ENCODE peak calls at places on chromosomes 3 and 15, in seven cellular contexts. P is T-helper 1 cell, S is foreskin keratinocyte, O is pancreas, X is sigmoid colon, E is SJSA1, B is EL. F is an unnamed sample.

GRCh38 chr3:189419022-189419421 is 212.2 kb upstream of the TP63 start:
- DNase-seq in P (no peak), S (no peak), O (no peak), X (no peak), E (no peak), B (no peak), F (no peak)

GRCh38 chr15:99141943-99142342 is 37.1 kb downstream of the SYNM start:
- DNase-seq in P (no peak), S (no peak), O (no peak), X (no peak), E (no peak), B (no peak), F (no peak)

GRCh38 chr3:184289426-184289938 is 9.6 kb upstream of the PSMD2 start:
- DNase-seq in P (peak; percentile 34), S (peak; percentile 26), O (peak; percentile 71), X (no peak), E (peak; percentile 30), B (peak; percentile 65), F (peak; percentile 68)

GRCh38 chr3:180280601-180281000 is 243.9 kb upstream of the PEX5L start:
- DNase-seq in P (no peak), S (no peak), O (no peak), X (no peak), E (no peak), B (peak; percentile 34), F (no peak)

GRCh38 chr15:40344631-40345120 is 3.9 kb upstream of the CCDC9B start:
- DNase-seq in P (peak; percentile 49), S (no peak), O (peak; percentile 74), X (peak; percentile 83), E (peak; percentile 69), B (peak; percentile 73), F (peak; percentile 80)

GRCh38 chr3:51434110-51434509 is 43.0 kb downstream of the RBM15B start:
- DNase-seq in P (no peak), S (no peak), O (no peak), X (no peak), E (no peak), B (no peak), F (no peak)

GRCh38 chr3:76324101-76324500 is 538.8 kb upstream of the ZNF717 start:
- DNase-seq in P (no peak), S (no peak), O (no peak), X (no peak), E (no peak), B (no peak), F (no peak)

GRCh38 chr3:8981296-8981695 is 18.0 kb upstream of the RAD18 start:
- DNase-seq in P (no peak), S (no peak), O (no peak), X (no peak), E (no peak), B (no peak), F (no peak)

GRCh38 chr3:32399030-32399620 is 7.5 kb downstream of the CMTM7 start:
- DNase-seq in P (no peak), S (no peak), O (no peak), X (no peak), E (peak; percentile 49), B (peak; percentile 59), F (no peak)

GRCh38 chr15:44193651-44194396 is 1.2 kb downstream of the FRMD5 start:
- DNase-seq in P (no peak), S (no peak), O (no peak), X (no peak), E (no peak), B (peak; percentile 34), F (no peak)

GRCh38 chr3:59660852-59661624 is 611.2 kb upstream of the CFAP20DC start:
- DNase-seq in P (no peak), S (no peak), O (no peak), X (no peak), E (no peak), B (no peak), F (no peak)

GRCh38 chr3:100709840-100710235 is 544 bp downstream of the TFG start:
- DNase-seq in P (peak; percentile 14), S (no peak), O (peak; percentile 78), X (peak; percentile 72), E (peak; percentile 31), B (peak; percentile 41), F (peak; percentile 71)

GRCh38 chr15:75918135-75918534 is 14.5 kb downstream of the FBXO22 start:
- DNase-seq in P (no peak), S (no peak), O (no peak), X (no peak), E (no peak), B (no peak), F (no peak)

GRCh38 chr3:50978991-50979667 is 304.4 kb downstream of the DOCK3 start:
- DNase-seq in P (no peak), S (no peak), O (no peak), X (no peak), E (no peak), B (no peak), F (no peak)

GRCh38 chr15:50685976-50686467 is 575 bp downstream of the TRPM7 start:
- DNase-seq in P (peak; percentile 72), S (peak; percentile 46), O (peak; percentile 86), X (peak; percentile 84), E (no peak), B (peak; percentile 47), F (peak; percentile 83)

GRCh38 chr3:11539677-11540076 is 104.0 kb downstream of the VGLL4 start:
- DNase-seq in P (no peak), S (no peak), O (no peak), X (peak; percentile 59), E (no peak), B (no peak), F (peak; percentile 57)

GRCh38 chr15:72358532-72359180 is 17.2 kb downstream of the HEXA start:
- DNase-seq in P (no peak), S (peak; percentile 56), O (no peak), X (peak; percentile 74), E (peak; percentile 22), B (peak; percentile 91), F (peak; percentile 80)

GRCh38 chr3:11591401-11592266 is 52.1 kb downstream of the VGLL4 start:
- DNase-seq in P (no peak), S (peak; percentile 56), O (no peak), X (peak; percentile 85), E (peak; percentile 62), B (peak; percentile 72), F (no peak)

GRCh38 chr3:147297756-147298155 is 108.6 kb downstream of the ZIC4 start:
- DNase-seq in P (no peak), S (no peak), O (no peak), X (no peak), E (no peak), B (no peak), F (no peak)

GRCh38 chr15:67794832-67795574 is 30.3 kb upstream of the SKOR1 start:
- DNase-seq in P (no peak), S (no peak), O (no peak), X (no peak), E (no peak), B (no peak), F (no peak)

GRCh38 chr3:155325263-155325835 is 31.9 kb upstream of the STRIT1 start:
- DNase-seq in P (no peak), S (no peak), O (no peak), X (no peak), E (no peak), B (no peak), F (no peak)

GRCh38 chr3:121592856-121593702 is at the start of gene FBXO40:
- DNase-seq in P (no peak), S (peak; percentile 11), O (no peak), X (no peak), E (no peak), B (no peak), F (no peak)

GRCh38 chr15:91289324-91289723 is 189.3 kb downstream of the SV2B start:
- DNase-seq in P (no peak), S (no peak), O (no peak), X (no peak), E (no peak), B (no peak), F (no peak)

GRCh38 chr15:63420333-63420741 is 38.7 kb upstream of the CA12 start:
- DNase-seq in P (no peak), S (no peak), O (no peak), X (no peak), E (no peak), B (peak; percentile 40), F (no peak)

GRCh38 chr3:160564949-160565441 is 376 bp downstream of the KPNA4 start:
- DNase-seq in P (peak; percentile 44), S (peak; percentile 40), O (peak; percentile 86), X (peak; percentile 83), E (no peak), B (peak; percentile 57), F (peak; percentile 89)

GRCh38 chr3:40312661-40313226 is 3.2 kb downstream of the EIF1B start:
- DNase-seq in P (no peak), S (no peak), O (no peak), X (no peak), E (no peak), B (peak; percentile 41), F (no peak)

GRCh38 chr3:53134631-53135232 is 4.5 kb upstream of the RFT1 start:
- DNase-seq in P (peak; percentile 33), S (no peak), O (peak; percentile 96), X (peak; percentile 76), E (peak; percentile 24), B (peak; percentile 70), F (peak; percentile 93)

GRCh38 chr3:8760091-8760490 is 9.3 kb downstream of the OXTR start:
- DNase-seq in P (no peak), S (no peak), O (no peak), X (no peak), E (no peak), B (no peak), F (no peak)

GRCh38 chr3:101807884-101808283 is 28.9 kb downstream of the NXPE3 start:
- DNase-seq in P (no peak), S (no peak), O (no peak), X (no peak), E (no peak), B (no peak), F (no peak)

GRCh38 chr3:124885466-124886167 is 1.5 kb downstream of the ITGB5 start:
- DNase-seq in P (no peak), S (no peak), O (no peak), X (peak; percentile 63), E (peak; percentile 49), B (peak; percentile 43), F (no peak)

GRCh38 chr3:140628606-140629005 is 49.3 kb upstream of the TRIM42 start:
- DNase-seq in P (no peak), S (no peak), O (no peak), X (no peak), E (no peak), B (no peak), F (no peak)

GRCh38 chr15:48507416-48508065 is 138.0 kb downstream of the FBN1 start:
- DNase-seq in P (no peak), S (peak; percentile 22), O (no peak), X (no peak), E (peak; percentile 53), B (peak; percentile 59), F (no peak)

GRCh38 chr15:96306321-96306720 is 24.2 kb upstream of the NR2F2 start:
- DNase-seq in P (no peak), S (no peak), O (no peak), X (no peak), E (no peak), B (no peak), F (no peak)

GRCh38 chr15:66670198-66670597 is 31.8 kb upstream of the SMAD6 start:
- DNase-seq in P (no peak), S (no peak), O (no peak), X (no peak), E (no peak), B (no peak), F (no peak)

F was measured in upper lobe of right lung.